ENCODE peak calls at places on chromosomes 11 and 22, in ten cellular contexts. X is psoas muscle, B is upper lobe of right lung, T is heart right ventricle, J is brain microvascular endothelial cell, L is thoracic aorta, Q is lower lobe of right lung, G is mammary epithelial cell, Z is IMR-90, K is sigmoid colon. S is an unnamed sample.

GRCh38 chr11:87219266-87219665 is 181.5 kb downstream of the TMEM135 start:
- DNase-seq in K (no peak), L (no peak), Q (no peak), G (no peak), T (no peak), J (no peak), Z (no peak), X (no peak), B (no peak), S (no peak)

GRCh38 chr22:35627267-35628041 is 10.3 kb upstream of the MB start:
- DNase-seq in X (peak; percentile 75), Q (peak; percentile 88), G (peak; percentile 82), Z (peak; percentile 90), L (peak; percentile 63), J (peak; percentile 85), K (peak; percentile 93), B (peak; percentile 90), T (peak; percentile 85), S (peak; percentile 26)

GRCh38 chr11:120208012-120208441 is 2.8 kb upstream of the OAF start:
- DNase-seq in X (no peak), Z (no peak), B (no peak), K (no peak), T (no peak), G (no peak), L (no peak), Q (no peak), J (no peak), S (no peak)

GRCh38 chr11:59144096-59144495 is 1.4 kb downstream of the FAM111A start:
- DNase-seq in J (no peak), T (no peak), B (no peak), X (no peak), K (no peak), Q (no peak), G (no peak), Z (peak; percentile 0), L (no peak), S (no peak)

GRCh38 chr11:116791813-116792143 is at the start of gene APOA5:
- DNase-seq in X (no peak), T (no peak), Q (no peak), K (no peak), J (no peak), Z (no peak), G (no peak), B (no peak), L (no peak), S (no peak)

GRCh38 chr11:126892781-126893180 is 107.8 kb downstream of the KIRREL3 start:
- DNase-seq in G (no peak), K (no peak), Q (no peak), L (no peak), T (no peak), X (no peak), B (no peak), Z (no peak), J (no peak), S (no peak)

GRCh38 chr22:45083659-45084305 is 74.0 kb upstream of the PHF21B start:
- DNase-seq in L (no peak), B (no peak), T (no peak), X (no peak), G (peak; percentile 65), Z (peak; percentile 81), K (no peak), Q (no peak), J (no peak), S (no peak)

GRCh38 chr22:43921361-43921760 is 2.2 kb upstream of the PNPLA3 start:
- DNase-seq in Z (peak; percentile 77), X (peak; percentile 63), Q (no peak), J (peak; percentile 65), K (no peak), B (no peak), T (no peak), G (peak; percentile 64), L (no peak), S (no peak)

GRCh38 chr22:27113211-27114030 is 456.0 kb downstream of the MIAT start:
- DNase-seq in Z (peak; percentile 97), Q (no peak), T (peak; percentile 50), J (peak; percentile 97), K (peak; percentile 91), B (no peak), L (peak; percentile 76), G (peak; percentile 95), X (peak; percentile 56), S (no peak)

GRCh38 chr22:38867496-38868285 is 4.3 kb downstream of the CBX6 start:
- DNase-seq in K (peak; percentile 64), Q (peak; percentile 32), L (no peak), J (no peak), G (no peak), T (no peak), Z (no peak), X (no peak), B (no peak), S (no peak)

GRCh38 chr11:118998822-118999221 is 884 bp downstream of the CENATAC start:
- DNase-seq in G (peak; percentile 80), L (no peak), J (peak; percentile 58), Q (no peak), X (no peak), Z (peak; percentile 72), K (no peak), T (no peak), B (no peak), S (no peak)

GRCh38 chr11:45079075-45079444 is 67.4 kb upstream of the PRDM11 start:
- DNase-seq in K (peak; percentile 88), T (no peak), B (no peak), X (no peak), L (no peak), J (no peak), G (no peak), Q (no peak), Z (no peak), S (no peak)

GRCh38 chr22:30000566-30000965 is 79.7 kb upstream of the HORMAD2 start:
- DNase-seq in B (no peak), J (peak; percentile 56), T (no peak), K (no peak), X (no peak), Q (no peak), L (no peak), G (peak; percentile 26), Z (peak; percentile 82), S (no peak)

GRCh38 chr11:96426356-96427103 is 36.7 kb downstream of the JRKL start:
- DNase-seq in G (peak; percentile 12), Z (peak; percentile 61), J (no peak), Q (no peak), B (no peak), T (no peak), X (no peak), K (no peak), L (no peak), S (no peak)

DNA sequence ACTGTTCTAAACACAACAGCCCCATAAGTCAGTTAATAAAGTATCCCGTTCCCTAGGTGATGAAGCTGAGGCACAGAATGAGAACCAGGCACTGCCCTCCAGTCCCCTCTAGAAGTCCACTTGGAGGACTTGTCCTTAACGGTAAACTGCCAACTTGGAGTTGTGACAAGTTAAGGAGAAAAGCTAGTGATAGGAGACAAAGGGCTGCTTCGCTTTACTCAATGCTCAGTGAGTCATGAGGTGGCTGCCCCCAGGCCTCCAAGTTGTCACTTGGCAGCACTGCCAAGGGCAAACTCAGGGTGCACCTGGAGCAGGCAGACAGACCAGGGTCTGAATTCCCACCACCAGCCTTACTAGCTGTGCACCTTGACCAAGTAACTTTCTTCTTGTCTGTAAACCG is 13.6 kb downstream of the SLC43A1 start:
- DNase-seq in T (no peak), L (no peak), J (no peak), K (no peak), B (no peak), G (no peak), X (no peak), Q (no peak), Z (peak; percentile 22), S (no peak)
- H3K27ac ChIP-seq in T (peak overlapping the region; percentile 86), L (peak overlapping the region; percentile 5), J (no peak overlapping the region), K (no peak overlapping the region), B (no peak overlapping the region), G (no peak overlapping the region), X (peak overlapping the region; percentile 79), Q (no peak overlapping the region), Z (no peak overlapping the region), S (no peak overlapping the region)

GRCh38 chr11:70559516-70559915 is 161.2 kb downstream of the CTTN start:
- DNase-seq in G (no peak), X (no peak), Z (no peak), T (no peak), K (no peak), L (no peak), B (no peak), J (no peak), Q (no peak), S (no peak)
- H3K27me3 ChIP-seq in G (no peaks in the 10 kb centered on the region), X (no peaks in the 10 kb centered on the region), Z (no peaks in the 10 kb centered on the region), T (peaks cover 9% of the 10 kb centered on the region), K (no peaks in the 10 kb centered on the region), L (no peaks in the 10 kb centered on the region), B (no peaks in the 10 kb centered on the region), J (no peaks in the 10 kb centered on the region), Q (no peaks in the 10 kb centered on the region), S (no peaks in the 10 kb centered on the region)

DNA sequence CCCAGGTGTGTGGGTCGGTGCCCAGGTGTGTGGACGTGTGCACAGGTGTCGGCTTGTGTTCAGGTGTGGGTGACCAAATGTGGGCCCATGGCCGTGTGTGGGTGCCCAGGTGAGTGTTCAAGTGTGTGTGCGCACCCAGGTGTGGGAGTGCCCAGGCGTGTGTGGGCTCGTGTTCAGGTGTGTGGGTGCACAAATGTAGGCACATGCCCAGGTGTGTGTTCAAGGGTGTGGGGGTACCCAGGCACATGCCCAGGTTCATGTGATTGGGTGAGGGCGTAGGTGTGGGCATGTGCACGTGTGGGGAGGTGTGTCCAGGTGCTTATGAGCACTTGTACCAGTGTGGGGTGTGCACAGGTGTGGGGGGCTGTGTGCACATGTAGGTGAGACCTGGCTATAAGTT is 42.8 kb downstream of the MOB2 start:
- DNase-seq in B (no peak), T (no peak), L (no peak), X (no peak), G (no peak), Q (no peak), J (no peak), Z (no peak), K (no peak), S (no peak)
- H3K27ac ChIP-seq in B (no peak overlapping the region), T (no peak overlapping the region), L (no peak overlapping the region), X (no peak overlapping the region), G (no peak overlapping the region), Q (no peak overlapping the region), J (no peak overlapping the region), Z (no peak overlapping the region), K (no peak overlapping the region), S (no peak overlapping the region)

GRCh38 chr11:72241290-72241781 is 2.6 kb downstream of the PHOX2A start:
- DNase-seq in B (peak; percentile 48), J (no peak), Q (no peak), X (no peak), G (no peak), K (peak; percentile 64), L (no peak), Z (no peak), T (no peak), S (no peak)

GRCh38 chr11:72242141-72242540 is 1.8 kb downstream of the PHOX2A start:
- DNase-seq in B (no peak), K (no peak), T (no peak), G (no peak), X (no peak), J (no peak), Z (no peak), Q (no peak), L (no peak), S (no peak)

GRCh38 chr11:72244317-72245231 is 598 bp upstream of the PHOX2A start:
- DNase-seq in J (no peak), Q (no peak), L (no peak), B (peak; percentile 64), Z (no peak), X (no peak), T (no peak), G (no peak), K (no peak), S (no peak)

GRCh38 chr11:72243567-72244316 is at the start of gene PHOX2A:
- DNase-seq in J (no peak), X (no peak), B (peak; percentile 56), G (no peak), Z (no peak), T (peak; percentile 4), K (no peak), Q (no peak), L (no peak), S (no peak)

GRCh38 chr11:72243173-72243566 is 806 bp downstream of the PHOX2A start:
- DNase-seq in B (peak; percentile 56), X (no peak), Q (no peak), Z (no peak), L (no peak), T (no peak), J (no peak), K (no peak), G (no peak), S (no peak)
- H3K27me3 ChIP-seq in B (peaks cover 78% of the 10 kb centered on the region), X (peaks cover 22% of the 10 kb centered on the region), Q (peaks cover 83% of the 10 kb centered on the region), Z (peaks cover 72% of the 10 kb centered on the region), L (peaks cover 11% of the 10 kb centered on the region), T (peaks cover 72% of the 10 kb centered on the region), J (peaks cover 63% of the 10 kb centered on the region), K (peaks cover 80% of the 10 kb centered on the region), G (peaks cover 14% of the 10 kb centered on the region), S (peaks cover 84% of the 10 kb centered on the region)